ENCODE peak calls at places on chromosome 14, in four cellular contexts. One of them, this sample, is unnamed.

GRCh38 chr14:72909163-72909562 is 15.3 kb upstream of the DPF3 start:
- DNase-seq in mesendoderm: no peak
- DNase-seq in IMR-90: no peak
- DNase-seq in H9: no peak
- DNase-seq in this sample: no peak

GRCh38 chr14:104137297-104138097 is 890 bp upstream of the KIF26A start:
- DNase-seq in mesendoderm: peak; percentile 92
- DNase-seq in IMR-90: peak; percentile 4
- DNase-seq in H9: peak; percentile 84
- DNase-seq in this sample: peak; percentile 84

GRCh38 chr14:89540830-89541470 is 123.9 kb upstream of the FOXN3 start:
- DNase-seq in mesendoderm: peak; percentile 80
- DNase-seq in IMR-90: peak; percentile 95
- DNase-seq in H9: no peak
- DNase-seq in this sample: no peak

GRCh38 chr14:22882529-22883190 is 362 bp upstream of the REM2 start:
- DNase-seq in mesendoderm: peak; percentile 92
- DNase-seq in IMR-90: peak; percentile 46
- DNase-seq in H9: peak; percentile 69
- DNase-seq in this sample: no peak

GRCh38 chr14:44995770-44996294 is 33.8 kb downstream of the TOGARAM1 start:
- DNase-seq in mesendoderm: no peak
- DNase-seq in IMR-90: peak; percentile 6
- DNase-seq in H9: no peak
- DNase-seq in this sample: no peak

GRCh38 chr14:71555654-71556559 is 376.3 kb upstream of the RGS6 start:
- DNase-seq in mesendoderm: no peak
- DNase-seq in IMR-90: peak; percentile 43
- DNase-seq in H9: no peak
- DNase-seq in this sample: no peak

GRCh38 chr14:94029671-94030203 is 3.6 kb downstream of the OTUB2 start:
- DNase-seq in mesendoderm: no peak
- DNase-seq in IMR-90: no peak
- DNase-seq in H9: no peak
- DNase-seq in this sample: no peak

GRCh38 chr14:50846171-50846880 is 15.4 kb upstream of the NIN start:
- DNase-seq in mesendoderm: no peak
- DNase-seq in IMR-90: peak; percentile 92
- DNase-seq in H9: no peak
- DNase-seq in this sample: no peak

GRCh38 chr14:37834275-37834674 is 238.8 kb downstream of the TTC6 start:
- DNase-seq in mesendoderm: no peak
- DNase-seq in IMR-90: no peak
- DNase-seq in H9: no peak
- DNase-seq in this sample: no peak

GRCh38 chr14:24398298-24398942 is 383 bp upstream of the NYNRIN start:
- DNase-seq in mesendoderm: peak; percentile 63
- DNase-seq in IMR-90: no peak
- DNase-seq in H9: peak; percentile 70
- DNase-seq in this sample: peak; percentile 42

GRCh38 chr14:94498215-94498614 is 11.1 kb downstream of the SERPINA12 start:
- DNase-seq in mesendoderm: no peak
- DNase-seq in IMR-90: no peak
- DNase-seq in H9: no peak
- DNase-seq in this sample: no peak

GRCh38 chr14:21748869-21749303 is 75.3 kb upstream of the OR4E1 start:
- DNase-seq in mesendoderm: peak; percentile 83
- DNase-seq in IMR-90: peak; percentile 31
- DNase-seq in H9: peak; percentile 62
- DNase-seq in this sample: peak; percentile 49

GRCh38 chr14:93055651-93056115 is 60.0 kb downstream of the ITPK1 start:
- DNase-seq in mesendoderm: no peak
- DNase-seq in IMR-90: no peak
- DNase-seq in H9: no peak
- DNase-seq in this sample: no peak

GRCh38 chr14:104086661-104087461 is 1.4 kb downstream of the ASPG start:
- DNase-seq in mesendoderm: no peak
- DNase-seq in IMR-90: no peak
- DNase-seq in H9: peak; percentile 28
- DNase-seq in this sample: no peak

GRCh38 chr14:54712371-54712998 is 145.6 kb downstream of the SAMD4A start:
- DNase-seq in mesendoderm: no peak
- DNase-seq in IMR-90: peak; percentile 59
- DNase-seq in H9: no peak
- DNase-seq in this sample: no peak

GRCh38 chr14:63438065-63438757 is 105.0 kb downstream of the PPP2R5E start:
- DNase-seq in mesendoderm: peak; percentile 90
- DNase-seq in IMR-90: peak; percentile 92
- DNase-seq in H9: no peak
- DNase-seq in this sample: no peak

GRCh38 chr14:50928002-50928635 is 16.2 kb downstream of the PYGL start:
- DNase-seq in mesendoderm: no peak
- DNase-seq in IMR-90: peak; percentile 85
- DNase-seq in H9: no peak
- DNase-seq in this sample: no peak

DNA sequence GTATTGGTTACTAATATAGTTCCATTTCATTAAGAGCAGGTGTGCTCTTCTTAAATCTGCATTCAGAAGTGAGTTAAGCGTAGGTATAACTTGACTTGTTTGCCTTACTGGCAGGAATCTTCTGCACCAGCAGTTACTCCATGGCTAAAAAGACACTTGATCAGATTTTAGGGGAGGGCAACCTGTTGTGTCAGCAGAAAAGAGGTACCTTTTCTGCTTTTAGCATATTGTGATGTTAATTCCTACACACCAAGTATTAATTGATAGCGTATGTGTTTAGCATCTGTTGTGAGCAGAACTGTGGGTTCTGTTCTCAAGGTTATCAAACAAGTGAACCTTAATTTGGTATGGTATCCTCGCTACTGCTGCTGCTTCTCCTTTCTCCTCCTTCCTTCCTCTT is 38.3 kb downstream of the TTLL5 start:
- DNase-seq in mesendoderm: no peak
- DNase-seq in IMR-90: no peak
- DNase-seq in H9: no peak
- DNase-seq in this sample: no peak
- H3K4me2 ChIP-seq in mesendoderm: no peak overlapping the region
- H3K4me2 ChIP-seq in IMR-90: no peak overlapping the region
- H3K4me2 ChIP-seq in H9: no peak overlapping the region
- H3K4me2 ChIP-seq in this sample: no peak overlapping the region

GRCh38 chr14:102806447-102806846 is 29.2 kb downstream of the TRAF3 start:
- DNase-seq in mesendoderm: no peak
- DNase-seq in IMR-90: no peak
- DNase-seq in H9: no peak
- DNase-seq in this sample: no peak
- H2BK5ac ChIP-seq in mesendoderm: no peak overlapping the region
- H2BK5ac ChIP-seq in IMR-90: no peak overlapping the region
- H2BK5ac ChIP-seq in H9: no peak overlapping the region
- H2BK5ac ChIP-seq in this sample: no peak overlapping the region

GRCh38 chr14:68931063-68931462 is 48.0 kb downstream of the ACTN1 start:
- DNase-seq in mesendoderm: no peak
- DNase-seq in IMR-90: no peak
- DNase-seq in H9: no peak
- DNase-seq in this sample: no peak

GRCh38 chr14:68931474-68932051 is 47.5 kb downstream of the ACTN1 start:
- DNase-seq in mesendoderm: no peak
- DNase-seq in IMR-90: no peak
- DNase-seq in H9: no peak
- DNase-seq in this sample: no peak

GRCh38 chr14:68932219-68932618 is 46.9 kb downstream of the ACTN1 start:
- DNase-seq in mesendoderm: no peak
- DNase-seq in IMR-90: peak; percentile 89
- DNase-seq in H9: no peak
- DNase-seq in this sample: no peak

GRCh38 chr14:68934034-68934433 is 45.1 kb downstream of the ACTN1 start:
- DNase-seq in mesendoderm: no peak
- DNase-seq in IMR-90: peak; percentile 40
- DNase-seq in H9: no peak
- DNase-seq in this sample: no peak

DNA sequence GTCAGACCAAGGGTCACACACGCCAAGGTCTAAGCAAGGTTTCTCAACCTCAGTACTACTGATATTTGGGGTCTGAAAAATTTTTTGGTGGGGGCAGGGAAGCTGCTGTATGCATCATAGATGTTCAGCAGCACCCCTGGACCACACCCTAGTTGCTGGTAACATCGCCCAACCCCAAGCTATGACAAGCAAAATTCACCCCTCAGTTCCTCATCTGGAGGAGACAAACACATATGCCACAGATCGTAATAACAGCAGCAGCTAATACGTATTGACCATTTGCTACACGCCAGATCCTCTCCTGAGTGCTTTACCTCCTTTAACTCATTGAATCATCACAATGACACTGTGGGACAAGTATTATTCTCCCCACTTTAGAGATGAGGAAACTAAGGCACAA is 46.4 kb downstream of the ACTN1 start:
- DNase-seq in mesendoderm: no peak
- DNase-seq in IMR-90: no peak
- DNase-seq in H9: no peak
- DNase-seq in this sample: no peak
- H2BK15ac ChIP-seq in mesendoderm: no peak overlapping the region
- H2BK15ac ChIP-seq in IMR-90: no peak overlapping the region
- H2BK15ac ChIP-seq in H9: no peak overlapping the region
- H2BK15ac ChIP-seq in this sample: no peak overlapping the region

DNA sequence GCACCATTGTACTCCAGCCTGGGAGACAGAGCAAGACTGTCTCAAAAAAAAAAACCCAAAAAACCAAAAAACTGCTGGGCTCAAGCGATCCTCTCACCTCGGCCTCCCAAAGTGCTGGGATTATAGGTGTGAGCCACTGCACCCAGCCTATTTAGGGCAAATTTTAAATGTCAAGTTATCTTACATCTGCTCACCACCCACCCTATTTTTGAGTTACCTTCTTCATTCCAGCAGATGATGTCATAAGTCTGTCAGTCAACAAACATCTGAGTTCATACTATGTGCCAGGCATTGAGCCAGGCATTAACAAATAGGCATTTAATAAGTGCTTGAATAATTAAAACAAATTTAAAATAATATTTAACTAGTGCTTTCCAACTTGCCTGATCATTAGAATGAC is 21.5 kb downstream of the BATF start:
- DNase-seq in mesendoderm: no peak
- DNase-seq in IMR-90: no peak
- DNase-seq in H9: no peak
- DNase-seq in this sample: no peak
- H3K4me2 ChIP-seq in mesendoderm: no peak overlapping the region
- H3K4me2 ChIP-seq in IMR-90: no peak overlapping the region
- H3K4me2 ChIP-seq in H9: no peak overlapping the region
- H3K4me2 ChIP-seq in this sample: no peak overlapping the region

GRCh38 chr14:99674776-99675175 is 9.3 kb upstream of the CYP46A1 start:
- DNase-seq in mesendoderm: no peak
- DNase-seq in IMR-90: no peak
- DNase-seq in H9: no peak
- DNase-seq in this sample: no peak
- H2BK5ac ChIP-seq in mesendoderm: no peak overlapping the region
- H2BK5ac ChIP-seq in IMR-90: no peak overlapping the region
- H2BK5ac ChIP-seq in H9: no peak overlapping the region
- H2BK5ac ChIP-seq in this sample: peak overlapping the region; percentile 82